ENCODE peak calls at places on chromosomes 3 and 15, in ten cellular contexts. X is aorta, G is fibroblast of lung, L is HCT116, Y is colonic mucosa, W is cardiac muscle cell, J is neuronal stem cell, H is adrenal gland, N is OCI-LY7, M is transverse colon. F is an unnamed sample.

GRCh38 chr3:146184616-146185015 is 23.6 kb upstream of the PLOD2 start:
- DNase-seq in N (no peak), G (peak; percentile 18), L (peak; percentile 45), M (no peak), Y (peak; percentile 43), H (no peak), W (peak; percentile 37), J (no peak), X (no peak), F (no peak)

GRCh38 chr3:122392868-122393844 is 9.2 kb downstream of the FAM162A start:
- DNase-seq in L (no peak), N (peak; percentile 70), M (no peak), X (no peak), Y (no peak), H (no peak), G (peak; percentile 71), J (peak; percentile 20), W (peak; percentile 72), F (no peak)

GRCh38 chr3:119350114-119350513 is 55.9 kb downstream of the ARHGAP31 start:
- DNase-seq in X (no peak), M (no peak), N (no peak), G (no peak), W (peak; percentile 53), H (peak; percentile 56), J (peak; percentile 44), L (no peak), Y (no peak), F (no peak)

GRCh38 chr15:92611995-92612745 is 43.4 kb downstream of the FAM174B start:
- DNase-seq in J (no peak), W (peak; percentile 25), Y (no peak), L (no peak), H (peak; percentile 57), X (no peak), N (peak; percentile 2), M (no peak), G (peak; percentile 19), F (no peak)

GRCh38 chr15:48331796-48332641 is 790 bp downstream of the DUT start:
- DNase-seq in H (peak; percentile 69), L (peak; percentile 44), X (peak; percentile 87), G (no peak), Y (peak; percentile 74), W (no peak), M (peak; percentile 60), N (peak; percentile 85), J (no peak), F (peak; percentile 73)

GRCh38 chr3:101849714-101850326 is 506 bp downstream of the NFKBIZ start:
- DNase-seq in M (peak; percentile 52), J (peak; percentile 40), H (peak; percentile 69), L (no peak), N (peak; percentile 81), G (no peak), W (no peak), X (peak; percentile 86), Y (no peak), F (peak; percentile 67)

GRCh38 chr3:46713048-46713897 is 4.4 kb downstream of the PRSS50 start:
- DNase-seq in L (no peak), J (no peak), H (peak; percentile 24), W (no peak), G (no peak), Y (no peak), N (no peak), M (peak; percentile 1), X (peak; percentile 61), F (no peak)

GRCh38 chr3:195011231-195011834 is 259.6 kb downstream of the XXYLT1 start:
- DNase-seq in Y (no peak), G (no peak), H (no peak), M (no peak), L (no peak), J (no peak), X (no peak), N (no peak), W (no peak), F (no peak)

GRCh38 chr3:58520403-58520784 is 16.6 kb downstream of the ACOX2 start:
- DNase-seq in M (no peak), H (no peak), X (no peak), L (no peak), G (no peak), N (no peak), J (no peak), W (no peak), Y (no peak), F (no peak)

GRCh38 chr3:58521917-58522680 is 14.9 kb downstream of the ACOX2 start:
- DNase-seq in H (no peak), M (no peak), Y (no peak), G (no peak), J (no peak), X (no peak), L (no peak), N (no peak), W (no peak), F (no peak)

GRCh38 chr3:58518304-58518789 is 18.6 kb downstream of the ACOX2 start:
- DNase-seq in G (peak; percentile 20), L (no peak), N (no peak), H (no peak), X (no peak), Y (no peak), M (no peak), J (no peak), W (no peak), F (no peak)

GRCh38 chr3:58521002-58521670 is 15.9 kb downstream of the ACOX2 start:
- DNase-seq in M (no peak), J (no peak), L (no peak), W (no peak), H (no peak), G (no peak), X (no peak), N (no peak), Y (no peak), F (no peak)

DNA sequence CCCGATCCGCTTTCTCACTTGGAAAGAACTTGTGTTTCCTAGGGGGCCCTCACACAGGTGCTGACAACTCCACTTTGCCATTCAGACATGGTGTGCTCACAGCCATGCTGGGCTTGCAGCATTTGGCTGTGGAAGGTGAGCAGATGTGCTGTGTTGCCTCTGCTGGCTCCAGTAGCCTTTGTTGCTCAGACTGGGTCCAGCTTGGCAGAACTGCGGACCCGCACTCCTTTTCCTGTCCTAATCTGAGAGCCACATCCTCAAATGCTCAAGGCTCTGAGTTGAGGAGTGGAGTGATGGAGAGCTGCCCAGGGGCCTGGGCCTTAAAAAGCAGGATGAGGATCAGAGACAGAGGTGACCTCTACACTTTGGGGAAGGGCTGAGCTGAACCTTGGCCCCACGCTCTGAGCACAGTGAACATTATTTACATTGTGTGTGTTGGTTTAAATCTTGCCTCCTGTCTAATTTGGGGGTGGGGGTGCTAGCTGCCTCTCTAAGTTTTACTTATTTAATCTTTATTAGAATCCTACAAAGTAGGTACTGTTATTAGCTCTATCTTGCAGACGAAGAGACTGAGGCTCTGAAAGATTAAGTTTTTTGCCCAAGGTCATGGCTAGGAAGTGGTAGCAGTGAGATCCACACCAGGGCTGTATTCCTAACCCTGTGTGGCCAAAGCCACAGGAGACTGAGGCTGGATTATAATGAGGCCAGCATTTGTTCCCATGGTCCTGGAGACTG is 17.2 kb downstream of the ACOX2 start:
- DNase-seq in X (no peak), L (no peak), H (no peak), G (no peak), W (no peak), J (no peak), Y (no peak), M (no peak), N (no peak), F (no peak)
- H3K27ac ChIP-seq in X (no peak overlapping the region), L (no peak overlapping the region), H (no peak overlapping the region), G (no peak overlapping the region), W (no peak overlapping the region), J (no peak overlapping the region), Y (no peak overlapping the region), M (no peak overlapping the region), N (no peak overlapping the region), F (no peak overlapping the region)

DNA sequence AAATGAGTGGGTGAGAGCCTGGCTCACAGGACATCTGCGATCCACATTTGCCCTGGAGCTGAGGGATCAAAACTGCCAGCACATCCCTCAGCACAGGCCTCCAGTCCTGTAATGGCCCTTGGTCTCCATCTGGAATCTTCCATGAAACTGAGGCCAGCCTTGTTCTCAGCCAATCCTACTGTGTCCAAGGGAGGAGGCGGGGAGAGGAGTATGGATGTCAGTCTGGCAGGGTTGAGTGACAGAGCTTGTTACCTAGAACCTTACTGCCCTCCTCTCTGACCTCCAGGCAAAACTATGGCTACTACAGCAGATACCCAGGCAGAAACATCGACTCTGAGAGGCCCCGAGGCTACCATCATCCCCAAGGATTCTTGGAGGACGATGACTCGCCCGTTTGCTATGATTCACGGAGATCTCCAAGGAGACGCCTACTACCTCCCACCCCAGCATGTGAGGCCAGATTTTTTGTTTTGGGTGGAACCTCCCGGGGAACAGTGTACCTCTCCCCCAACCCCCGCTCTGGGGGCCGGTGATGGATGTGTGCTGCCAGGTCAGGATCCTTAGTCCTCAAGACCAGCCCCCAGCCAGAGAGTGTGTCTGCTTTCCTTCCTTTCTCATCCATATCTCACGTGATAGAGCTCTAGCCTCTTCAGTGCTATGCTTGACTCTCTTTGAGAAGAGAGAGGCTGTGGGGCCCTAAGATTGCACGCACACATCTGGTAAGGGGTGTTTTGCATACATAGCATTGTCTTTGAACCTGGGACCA is 41.3 kb downstream of the CHDH start:
- DNase-seq in L (peak; percentile 8), J (no peak), G (peak; percentile 58), Y (no peak), H (peak; percentile 49), M (no peak), X (peak; percentile 77), N (peak; percentile 15), W (peak; percentile 61), F (no peak)
- H3K36me3 ChIP-seq in L (no peaks in the 10 kb centered on the region), J (no peaks in the 10 kb centered on the region), G (no peaks in the 10 kb centered on the region), Y (no peaks in the 10 kb centered on the region), H (peaks cover 20% of the 10 kb centered on the region), M (no peaks in the 10 kb centered on the region), X (no peaks in the 10 kb centered on the region), N (no peaks in the 10 kb centered on the region), W (peaks cover 25% of the 10 kb centered on the region), F (no peaks in the 10 kb centered on the region)

DNA sequence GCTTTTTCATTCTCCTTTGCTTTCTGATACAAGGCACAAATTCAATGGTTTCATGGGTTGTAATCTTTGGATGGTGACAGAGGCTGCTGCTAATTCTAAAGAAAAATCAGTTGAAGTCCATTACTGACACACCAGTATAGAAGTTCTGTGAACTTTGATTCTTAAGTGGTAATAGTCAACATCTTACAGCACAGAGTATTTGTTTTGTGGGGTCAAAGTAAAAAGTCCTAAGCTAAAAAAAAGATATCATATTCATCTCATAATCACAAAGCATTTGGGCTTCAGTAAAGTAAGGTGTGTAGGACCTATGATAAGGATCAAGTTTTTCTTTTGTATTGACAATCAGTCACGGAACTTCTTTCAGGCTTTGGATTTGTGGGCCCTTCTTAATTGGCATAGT is 1.1 kb downstream of the ASTE1 start:
- DNase-seq in X (no peak), G (no peak), L (no peak), W (no peak), J (no peak), N (no peak), Y (no peak), M (no peak), H (no peak), F (no peak)
- H3K4me3 ChIP-seq in X (peak overlapping the region; percentile 69), G (peak overlapping the region; percentile 86), L (no peak overlapping the region), W (no peak overlapping the region), J (no peak overlapping the region), N (peak overlapping the region; percentile 75), Y (peak overlapping the region; percentile 74), M (peak overlapping the region; percentile 71), H (no peak overlapping the region), F (peak overlapping the region; percentile 97)

DNA sequence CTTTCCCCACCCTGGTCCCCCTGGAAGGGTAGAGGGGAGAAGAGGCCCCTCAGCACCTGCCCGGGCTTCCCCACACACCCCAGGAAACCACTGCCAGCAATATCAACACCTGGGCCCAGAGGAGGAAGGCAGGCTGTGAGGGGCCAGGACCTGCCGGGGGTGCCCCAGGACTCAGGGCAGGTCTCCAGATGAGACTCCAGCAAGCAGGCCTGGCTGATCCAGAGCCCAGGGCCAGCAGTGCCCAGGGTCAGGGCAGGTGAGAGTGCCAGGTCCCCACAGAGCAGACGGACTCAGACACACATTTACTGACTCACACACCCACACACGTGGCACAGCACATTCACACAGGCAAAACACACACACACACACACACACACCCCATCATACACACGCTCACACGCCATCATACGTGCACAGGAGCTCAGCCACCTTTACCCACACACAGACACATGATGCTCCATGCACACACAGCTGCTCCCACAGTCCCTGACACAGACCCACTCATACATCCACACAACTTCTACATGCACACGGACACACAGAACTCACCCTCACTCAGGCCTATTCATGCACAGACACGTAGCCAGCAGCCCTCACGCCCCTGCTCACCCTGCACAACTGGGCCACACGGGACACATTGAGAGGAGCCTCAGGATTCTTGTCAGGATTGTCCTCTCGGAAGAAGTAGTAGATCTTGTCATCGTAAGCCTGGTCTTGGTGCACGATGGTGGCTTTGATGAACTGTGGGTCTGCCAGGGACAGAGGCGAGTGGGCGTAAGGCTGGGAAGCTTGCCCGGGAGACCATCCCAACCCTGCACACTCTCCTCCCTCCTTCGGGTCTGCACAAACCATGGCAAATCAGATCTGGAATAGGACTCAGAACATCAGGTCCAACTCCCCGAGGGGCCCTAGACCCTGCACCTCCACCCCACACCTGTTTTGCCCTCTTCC is 17.5 kb downstream of the SEMA7A start:
- DNase-seq in N (no peak), L (no peak), Y (no peak), X (no peak), W (no peak), J (no peak), M (no peak), H (no peak), G (no peak), F (no peak)
- H3K27ac ChIP-seq in N (no peak overlapping the region), L (no peak overlapping the region), Y (no peak overlapping the region), X (no peak overlapping the region), W (no peak overlapping the region), J (no peak overlapping the region), M (no peak overlapping the region), H (no peak overlapping the region), G (no peak overlapping the region), F (no peak overlapping the region)

F was measured in naive thymus-derived CD4-positive, alpha-beta T cell.